ENCODE peak calls at places on chromosomes 12 and 14, in seven cellular contexts. One of them, this sample, is unnamed.

GRCh38 chr14:87522575-87522974 is 470.4 kb downstream of the GALC start:
- DNase-seq in psoas muscle: no peak
- DNase-seq in lower lobe of right lung: no peak
- DNase-seq in body of pancreas: peak
- DNase-seq in RWPE1: peak
- DNase-seq in endothelial cell: no peak
- DNase-seq in brain microvascular endothelial cell: no peak
- DNase-seq in this sample: peak

GRCh38 chr12:92696240-92696639 is 6.5 kb upstream of the PLEKHG7 start:
- DNase-seq in lower lobe of right lung: peak
- DNase-seq in endothelial cell: no peak
- DNase-seq in RWPE1: no peak
- DNase-seq in body of pancreas: peak
- DNase-seq in brain microvascular endothelial cell: no peak
- DNase-seq in psoas muscle: peak
- DNase-seq in this sample: peak

GRCh38 chr14:68172664-68173063 is 353.1 kb downstream of the RAD51B start:
- DNase-seq in endothelial cell: no peak
- DNase-seq in brain microvascular endothelial cell: no peak
- DNase-seq in lower lobe of right lung: no peak
- DNase-seq in RWPE1: no peak
- DNase-seq in psoas muscle: no peak
- DNase-seq in body of pancreas: no peak
- DNase-seq in this sample: no peak

GRCh38 chr12:6294156-6294532 is 16.3 kb upstream of the PLEKHG6 start:
- DNase-seq in endothelial cell: no peak
- DNase-seq in psoas muscle: no peak
- DNase-seq in RWPE1: no peak
- DNase-seq in body of pancreas: no peak
- DNase-seq in brain microvascular endothelial cell: no peak
- DNase-seq in lower lobe of right lung: peak
- DNase-seq in this sample: no peak

GRCh38 chr12:14716848-14717444 is 20.5 kb upstream of the GUCY2C start:
- DNase-seq in brain microvascular endothelial cell: peak
- DNase-seq in psoas muscle: no peak
- DNase-seq in endothelial cell: peak
- DNase-seq in lower lobe of right lung: no peak
- DNase-seq in RWPE1: peak
- DNase-seq in body of pancreas: peak
- DNase-seq in this sample: peak

GRCh38 chr12:2234951-2235350 is 182.2 kb downstream of the CACNA1C start:
- DNase-seq in lower lobe of right lung: no peak
- DNase-seq in endothelial cell: no peak
- DNase-seq in body of pancreas: no peak
- DNase-seq in psoas muscle: no peak
- DNase-seq in RWPE1: no peak
- DNase-seq in brain microvascular endothelial cell: no peak
- DNase-seq in this sample: no peak

GRCh38 chr14:67798731-67799130 is 17.7 kb downstream of the ZFYVE26 start:
- DNase-seq in psoas muscle: no peak
- DNase-seq in body of pancreas: no peak
- DNase-seq in brain microvascular endothelial cell: no peak
- DNase-seq in endothelial cell: no peak
- DNase-seq in RWPE1: no peak
- DNase-seq in lower lobe of right lung: no peak
- DNase-seq in this sample: no peak

GRCh38 chr12:4421590-4422031 is 24.0 kb downstream of the FGF6 start:
- DNase-seq in psoas muscle: no peak
- DNase-seq in lower lobe of right lung: no peak
- DNase-seq in brain microvascular endothelial cell: peak
- DNase-seq in body of pancreas: no peak
- DNase-seq in RWPE1: peak
- DNase-seq in endothelial cell: peak
- DNase-seq in this sample: peak

GRCh38 chr14:90546767-90547166 is 149.9 kb downstream of the CALM1 start:
- DNase-seq in RWPE1: no peak
- DNase-seq in endothelial cell: no peak
- DNase-seq in psoas muscle: no peak
- DNase-seq in brain microvascular endothelial cell: no peak
- DNase-seq in body of pancreas: no peak
- DNase-seq in lower lobe of right lung: peak
- DNase-seq in this sample: no peak

GRCh38 chr12:94586589-94587259 is 63.6 kb downstream of the TMCC3 start:
- DNase-seq in psoas muscle: no peak
- DNase-seq in brain microvascular endothelial cell: no peak
- DNase-seq in body of pancreas: no peak
- DNase-seq in lower lobe of right lung: no peak
- DNase-seq in endothelial cell: no peak
- DNase-seq in RWPE1: no peak
- DNase-seq in this sample: no peak

GRCh38 chr14:95895720-95896119 is 19.1 kb downstream of the TUNAR start:
- DNase-seq in brain microvascular endothelial cell: no peak
- DNase-seq in psoas muscle: no peak
- DNase-seq in endothelial cell: peak
- DNase-seq in RWPE1: peak
- DNase-seq in lower lobe of right lung: no peak
- DNase-seq in body of pancreas: peak
- DNase-seq in this sample: no peak
- TF ChIP-seq CTCF in brain microvascular endothelial cell: peak
- TF ChIP-seq CTCF in psoas muscle: no peak
- TF ChIP-seq CTCF in endothelial cell: peak
- TF ChIP-seq CTCF in RWPE1: no peak
- TF ChIP-seq CTCF in lower lobe of right lung: peak
- TF ChIP-seq CTCF in body of pancreas: peak
- TF ChIP-seq CTCF in this sample: no peak

DNA sequence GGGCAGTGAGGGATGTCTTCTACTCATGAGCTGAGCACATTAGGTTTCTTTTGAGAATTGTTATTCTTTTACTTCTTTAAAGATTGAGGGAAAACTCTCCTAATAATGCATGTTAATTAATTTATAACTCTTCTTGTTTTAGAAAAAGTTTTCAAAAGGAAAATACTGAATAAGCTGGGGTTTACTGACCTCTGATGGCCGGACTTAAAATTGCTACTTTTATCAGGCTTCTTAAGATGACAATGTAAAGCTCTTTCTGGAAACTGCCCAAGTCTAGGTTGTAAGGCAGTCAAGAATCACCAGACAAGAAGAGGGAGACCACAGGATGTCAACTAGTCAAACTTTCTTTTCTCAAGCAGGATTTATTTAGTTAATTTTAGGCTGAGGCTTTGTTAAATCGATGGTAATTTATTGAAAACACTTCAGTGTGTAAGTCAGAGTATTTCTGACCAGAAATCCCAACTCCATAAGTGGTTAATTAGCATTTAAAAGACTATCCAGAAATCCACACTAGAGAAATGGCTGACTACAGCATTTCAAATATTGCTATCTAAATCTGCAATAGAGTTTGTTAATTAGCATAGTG is 82.1 kb downstream of the AVPR1A start:
- DNase-seq in endothelial cell: peak
- DNase-seq in RWPE1: peak
- DNase-seq in brain microvascular endothelial cell: peak
- DNase-seq in psoas muscle: no peak
- DNase-seq in lower lobe of right lung: no peak
- DNase-seq in body of pancreas: peak
- DNase-seq in this sample: peak
- TF ChIP-seq CTCF in endothelial cell: peak
- TF ChIP-seq CTCF in RWPE1: peak
- TF ChIP-seq CTCF in brain microvascular endothelial cell: peak
- TF ChIP-seq CTCF in psoas muscle: peak
- TF ChIP-seq CTCF in lower lobe of right lung: peak
- TF ChIP-seq CTCF in body of pancreas: peak
- TF ChIP-seq CTCF in this sample: peak

GRCh38 chr12:54773593-54773992 is 80.7 kb upstream of the MUCL1 start:
- DNase-seq in brain microvascular endothelial cell: no peak
- DNase-seq in RWPE1: no peak
- DNase-seq in lower lobe of right lung: no peak
- DNase-seq in body of pancreas: no peak
- DNase-seq in endothelial cell: no peak
- DNase-seq in psoas muscle: no peak
- DNase-seq in this sample: no peak
- TF ChIP-seq CTCF in brain microvascular endothelial cell: no peak
- TF ChIP-seq CTCF in RWPE1: no peak
- TF ChIP-seq CTCF in lower lobe of right lung: no peak
- TF ChIP-seq CTCF in body of pancreas: no peak
- TF ChIP-seq CTCF in endothelial cell: no peak
- TF ChIP-seq CTCF in psoas muscle: no peak
- TF ChIP-seq CTCF in this sample: no peak

DNA sequence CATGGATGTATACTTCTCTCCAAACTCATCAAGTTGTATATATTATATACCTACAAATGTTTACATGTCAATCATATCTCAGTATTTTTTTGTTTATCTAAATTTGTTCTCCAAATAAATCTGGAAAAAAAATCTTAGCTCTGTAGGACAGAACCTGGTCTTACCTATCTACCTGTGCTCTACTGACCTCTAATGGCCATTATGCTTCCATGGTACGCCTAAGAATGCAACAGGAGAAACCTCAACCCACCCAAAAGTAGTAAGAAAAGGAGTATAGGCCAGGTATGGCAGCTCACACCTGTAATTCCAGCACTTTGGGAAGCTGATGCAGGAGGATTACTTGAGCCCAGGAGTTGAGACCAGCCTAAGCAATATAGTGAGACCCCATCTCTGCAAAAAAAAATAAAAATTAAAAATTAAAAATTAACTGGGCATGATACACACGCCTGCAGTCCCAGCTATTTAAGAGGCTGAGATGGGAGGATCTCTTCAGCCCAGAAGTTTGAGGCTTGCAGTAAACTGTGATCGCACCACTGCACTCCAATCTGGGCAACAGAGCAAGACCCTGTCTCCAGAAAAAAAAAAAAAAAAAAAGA is 8.7 kb downstream of the OR11H4 start:
- DNase-seq in RWPE1: peak
- DNase-seq in psoas muscle: no peak
- DNase-seq in brain microvascular endothelial cell: no peak
- DNase-seq in body of pancreas: no peak
- DNase-seq in endothelial cell: no peak
- DNase-seq in lower lobe of right lung: no peak
- DNase-seq in this sample: no peak
- TF ChIP-seq CTCF in RWPE1: peak
- TF ChIP-seq CTCF in psoas muscle: no peak
- TF ChIP-seq CTCF in brain microvascular endothelial cell: no peak
- TF ChIP-seq CTCF in body of pancreas: peak
- TF ChIP-seq CTCF in endothelial cell: no peak
- TF ChIP-seq CTCF in lower lobe of right lung: no peak
- TF ChIP-seq CTCF in this sample: no peak

DNA sequence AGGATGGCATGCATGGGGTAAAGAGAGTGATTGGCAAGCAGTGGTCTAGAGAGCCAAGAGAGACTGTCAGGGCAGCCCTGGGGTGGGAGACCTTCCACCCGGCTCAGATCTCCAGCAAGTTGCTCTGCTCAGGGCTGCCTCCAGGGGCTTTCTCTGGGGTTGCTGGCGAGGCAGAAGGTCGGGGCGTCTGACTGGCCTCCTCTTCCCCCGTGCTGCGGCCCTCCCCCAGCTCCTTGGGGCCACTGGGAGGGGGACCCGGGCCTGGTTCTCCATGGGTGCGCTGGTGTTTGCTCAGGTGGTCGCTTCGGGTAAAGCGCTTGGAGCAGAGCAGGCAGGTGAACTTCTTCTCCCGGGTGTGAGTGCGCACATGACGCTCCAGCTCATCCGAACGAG is 6.6 kb upstream of the AAAS start:
- DNase-seq in body of pancreas: no peak
- DNase-seq in brain microvascular endothelial cell: no peak
- DNase-seq in lower lobe of right lung: no peak
- DNase-seq in RWPE1: no peak
- DNase-seq in endothelial cell: peak
- DNase-seq in psoas muscle: peak
- DNase-seq in this sample: no peak
- TF ChIP-seq CTCF in body of pancreas: no peak
- TF ChIP-seq CTCF in brain microvascular endothelial cell: peak
- TF ChIP-seq CTCF in lower lobe of right lung: no peak
- TF ChIP-seq CTCF in RWPE1: no peak
- TF ChIP-seq CTCF in endothelial cell: no peak
- TF ChIP-seq CTCF in psoas muscle: no peak
- TF ChIP-seq CTCF in this sample: no peak

GRCh38 chr12:47636908-47637780 is 68.7 kb downstream of the RPAP3 start:
- DNase-seq in RWPE1: no peak
- DNase-seq in body of pancreas: peak
- DNase-seq in lower lobe of right lung: peak
- DNase-seq in brain microvascular endothelial cell: peak
- DNase-seq in psoas muscle: no peak
- DNase-seq in endothelial cell: no peak
- DNase-seq in this sample: no peak
- TF ChIP-seq CTCF in RWPE1: peak
- TF ChIP-seq CTCF in body of pancreas: peak
- TF ChIP-seq CTCF in lower lobe of right lung: peak
- TF ChIP-seq CTCF in brain microvascular endothelial cell: peak
- TF ChIP-seq CTCF in psoas muscle: no peak
- TF ChIP-seq CTCF in endothelial cell: peak
- TF ChIP-seq CTCF in this sample: peak

GRCh38 chr14:102948698-102949061 is 26.2 kb downstream of the AMN start:
- DNase-seq in psoas muscle: no peak
- DNase-seq in brain microvascular endothelial cell: no peak
- DNase-seq in lower lobe of right lung: no peak
- DNase-seq in body of pancreas: no peak
- DNase-seq in RWPE1: no peak
- DNase-seq in endothelial cell: no peak
- DNase-seq in this sample: no peak
- TF ChIP-seq CTCF in psoas muscle: no peak
- TF ChIP-seq CTCF in brain microvascular endothelial cell: no peak
- TF ChIP-seq CTCF in lower lobe of right lung: no peak
- TF ChIP-seq CTCF in body of pancreas: no peak
- TF ChIP-seq CTCF in RWPE1: no peak
- TF ChIP-seq CTCF in endothelial cell: no peak
- TF ChIP-seq CTCF in this sample: no peak

This sample was measured in cardiac muscle cell.